ENCODE peak calls at places on chromosomes 2 and 18, in ten cellular contexts. V, H, X, C, K, M, D, Q, T and Z are unnamed samples.

GRCh38 chr2:61993422-61994024 is 88.0 kb downstream of the COMMD1 start:
- DNase-seq in V (peak), H (peak), X (no peak), C (no peak), K (no peak), M (no peak), D (no peak), Q (no peak), T (no peak), Z (peak)

GRCh38 chr2:138453815-138454214 is 47.8 kb upstream of the SPOPL start:
- DNase-seq in V (no peak), H (no peak), X (no peak), C (no peak), K (no peak), M (no peak), D (no peak), Q (no peak), T (no peak), Z (no peak)

GRCh38 chr2:43934567-43934966 is 61.2 kb downstream of the LRPPRC start:
- DNase-seq in V (no peak), H (no peak), X (no peak), C (no peak), K (no peak), M (no peak), D (no peak), Q (no peak), T (no peak), Z (no peak)

GRCh38 chr2:160411167-160411566 is 82.4 kb downstream of the RBMS1 start:
- DNase-seq in V (no peak), H (no peak), X (no peak), C (no peak), K (no peak), M (no peak), D (no peak), Q (no peak), T (no peak), Z (no peak)

GRCh38 chr18:22488554-22488953 is 70.8 kb upstream of the CTAGE1 start:
- DNase-seq in V (no peak), H (no peak), X (no peak), C (no peak), K (no peak), M (no peak), D (no peak), Q (no peak), T (no peak), Z (no peak)

GRCh38 chr18:73409242-73409641 is 541.5 kb upstream of the NETO1 start:
- DNase-seq in V (no peak), H (no peak), X (no peak), C (no peak), K (no peak), M (no peak), D (no peak), Q (no peak), T (no peak), Z (no peak)

GRCh38 chr2:64329848-64330247 is 124.1 kb upstream of the LGALSL start:
- DNase-seq in V (no peak), H (no peak), X (no peak), C (no peak), K (no peak), M (no peak), D (no peak), Q (no peak), T (no peak), Z (no peak)

GRCh38 chr2:180130403-180130802 is 123.3 kb upstream of the CWC22 start:
- DNase-seq in V (no peak), H (no peak), X (no peak), C (no peak), K (no peak), M (no peak), D (no peak), Q (no peak), T (no peak), Z (no peak)

GRCh38 chr18:51654441-51655326 is 457.2 kb upstream of the MEX3C start:
- DNase-seq in V (no peak), H (peak), X (no peak), C (no peak), K (no peak), M (no peak), D (no peak), Q (no peak), T (no peak), Z (peak)

GRCh38 chr2:208311954-208312353 is 45.9 kb downstream of the PIKFYVE start:
- DNase-seq in V (no peak), H (peak), X (no peak), C (no peak), K (no peak), M (no peak), D (no peak), Q (no peak), T (no peak), Z (peak)

GRCh38 chr2:42957109-42958035 is 165.0 kb upstream of the HAAO start:
- DNase-seq in V (no peak), H (no peak), X (no peak), C (no peak), K (no peak), M (no peak), D (no peak), Q (no peak), T (no peak), Z (no peak)

GRCh38 chr2:85433511-85434089 is 15.1 kb downstream of the SH2D6 start:
- DNase-seq in V (peak), H (no peak), X (no peak), C (peak), K (no peak), M (no peak), D (no peak), Q (peak), T (no peak), Z (no peak)

GRCh38 chr18:36149514-36150289 is 20.0 kb downstream of the ELP2 start:
- DNase-seq in V (no peak), H (peak), X (no peak), C (no peak), K (no peak), M (no peak), D (no peak), Q (no peak), T (no peak), Z (peak)

GRCh38 chr2:5176764-5177163 is 515.4 kb upstream of the SOX11 start:
- DNase-seq in V (no peak), H (no peak), X (no peak), C (no peak), K (no peak), M (no peak), D (no peak), Q (no peak), T (no peak), Z (no peak)

GRCh38 chr2:234608946-234609345 is 112.1 kb upstream of the ARL4C start:
- DNase-seq in V (no peak), H (no peak), X (no peak), C (no peak), K (no peak), M (no peak), D (no peak), Q (no peak), T (no peak), Z (no peak)

GRCh38 chr2:8241317-8241716 is 440.5 kb upstream of the ID2 start:
- DNase-seq in V (no peak), H (no peak), X (no peak), C (no peak), K (no peak), M (no peak), D (no peak), Q (no peak), T (no peak), Z (no peak)

GRCh38 chr2:37656512-37657423 is 14.7 kb downstream of the CDC42EP3 start:
- DNase-seq in V (no peak), H (no peak), X (no peak), C (no peak), K (no peak), M (no peak), D (no peak), Q (no peak), T (no peak), Z (no peak)

GRCh38 chr2:191569025-191569424 is 108.9 kb upstream of the NABP1 start:
- DNase-seq in V (no peak), H (no peak), X (no peak), C (no peak), K (no peak), M (no peak), D (no peak), Q (no peak), T (no peak), Z (no peak)

GRCh38 chr2:47905454-47906260 is 641 bp downstream of the FBXO11 start:
- DNase-seq in V (peak), H (peak), X (no peak), C (peak), K (peak), M (peak), D (peak), Q (peak), T (peak), Z (peak)

GRCh38 chr2:128369626-128370467 is 51.2 kb upstream of the HS6ST1 start:
- DNase-seq in V (no peak), H (no peak), X (no peak), C (peak), K (no peak), M (no peak), D (no peak), Q (peak), T (peak), Z (no peak)

GRCh38 chr2:17706845-17707244 is 46.8 kb downstream of the SMC6 start:
- DNase-seq in V (no peak), H (no peak), X (no peak), C (no peak), K (no peak), M (no peak), D (no peak), Q (no peak), T (no peak), Z (no peak)

GRCh38 chr2:64311948-64312621 is 141.9 kb upstream of the LGALSL start:
- DNase-seq in V (peak), H (no peak), X (no peak), C (peak), K (no peak), M (no peak), D (no peak), Q (peak), T (peak), Z (no peak)

GRCh38 chr18:49456794-49457193 is 3.7 kb downstream of the DYM start:
- DNase-seq in V (no peak), H (no peak), X (no peak), C (no peak), K (no peak), M (no peak), D (no peak), Q (no peak), T (no peak), Z (no peak)

GRCh38 chr2:188668017-188668663 is 306.0 kb upstream of the COL3A1 start:
- DNase-seq in V (peak), H (no peak), X (no peak), C (no peak), K (no peak), M (no peak), D (no peak), Q (no peak), T (no peak), Z (no peak)

GRCh38 chr2:221429741-221430491 is 142.2 kb downstream of the EPHA4 start:
- DNase-seq in V (peak), H (no peak), X (no peak), C (no peak), K (no peak), M (no peak), D (no peak), Q (no peak), T (no peak), Z (no peak)

GRCh38 chr2:216408426-216409315 is 3.6 kb upstream of the SMARCAL1 start:
- DNase-seq in V (no peak), H (no peak), X (no peak), C (no peak), K (no peak), M (no peak), D (no peak), Q (no peak), T (no peak), Z (no peak)

GRCh38 chr2:200356794-200357472 is 50.4 kb downstream of the SPATS2L start:
- DNase-seq in V (no peak), H (no peak), X (no peak), C (no peak), K (no peak), M (no peak), D (no peak), Q (no peak), T (no peak), Z (no peak)

GRCh38 chr2:240400319-240401161 is 34.9 kb upstream of the GPC1 start:
- DNase-seq in V (no peak), H (no peak), X (no peak), C (peak), K (no peak), M (peak), D (no peak), Q (peak), T (no peak), Z (no peak)

GRCh38 chr2:140384946-140385345 is 1604.8 kb upstream of the NXPH2 start:
- DNase-seq in V (no peak), H (no peak), X (no peak), C (no peak), K (no peak), M (no peak), D (no peak), Q (no peak), T (no peak), Z (no peak)

GRCh38 chr2:62627667-62628066 is 77.8 kb upstream of the EHBP1 start:
- DNase-seq in V (no peak), H (no peak), X (no peak), C (no peak), K (no peak), M (no peak), D (no peak), Q (no peak), T (no peak), Z (no peak)